ENCODE peak calls at places on chromosomes 12 and 14, in ten cellular contexts. H is left lung; J is activated naive CD8-positive, alpha-beta T cell treated with anti-CD3 and anti-CD28 coated beads, Interleukin-2, amount 50 U/mL, for 16 hours; L is left kidney; T is prostate gland; R is AG08395; N is EL; C is posterior cingulate gyrus; Z is Daoy; I is GM12864. O is an unnamed sample.

GRCh38 chr14:92987713-92988510 is 65.0 kb downstream of the CHGA start:
- DNase-seq in H (no peak), J (no peak), L (peak), T (no peak), R (no peak), N (no peak), C (no peak), Z (no peak), I (no peak), O (no peak)

GRCh38 chr14:38256358-38256840 is 506 bp upstream of the CLEC14A start:
- DNase-seq in H (no peak), J (no peak), L (peak), T (no peak), R (no peak), N (no peak), C (no peak), Z (peak), I (no peak), O (no peak)

GRCh38 chr14:26104686-26105085 is 493.1 kb downstream of the NOVA1 start:
- DNase-seq in H (no peak), J (no peak), L (no peak), T (no peak), R (no peak), N (no peak), C (no peak), Z (no peak), I (no peak), O (no peak)

GRCh38 chr14:91350483-91350812 is 67.2 kb downstream of the CCDC88C start:
- DNase-seq in H (no peak), J (no peak), L (no peak), T (no peak), R (no peak), N (no peak), C (no peak), Z (no peak), I (no peak), O (no peak)

GRCh38 chr12:92602476-92602875 is 100.3 kb upstream of the PLEKHG7 start:
- DNase-seq in H (no peak), J (no peak), L (no peak), T (no peak), R (peak), N (peak), C (no peak), Z (no peak), I (no peak), O (no peak)

GRCh38 chr12:69534389-69534822 is 50.9 kb upstream of the CCT2 start:
- DNase-seq in H (no peak), J (no peak), L (peak), T (no peak), R (peak), N (peak), C (peak), Z (peak), I (no peak), O (no peak)

GRCh38 chr12:13843841-13844240 is 137.6 kb downstream of the GRIN2B start:
- DNase-seq in H (no peak), J (no peak), L (no peak), T (no peak), R (no peak), N (no peak), C (no peak), Z (no peak), I (no peak), O (no peak)

GRCh38 chr12:31321565-31322228 is 4.3 kb downstream of the SINHCAF start:
- DNase-seq in H (no peak), J (no peak), L (no peak), T (no peak), R (no peak), N (peak), C (no peak), Z (peak), I (no peak), O (no peak)

GRCh38 chr14:75283162-75283883 is 4.7 kb downstream of the FOS start:
- DNase-seq in H (no peak), J (no peak), L (peak), T (no peak), R (no peak), N (no peak), C (no peak), Z (no peak), I (no peak), O (peak)

GRCh38 chr14:32512348-32512747 is 183.2 kb downstream of the AKAP6 start:
- DNase-seq in H (no peak), J (no peak), L (no peak), T (no peak), R (no peak), N (no peak), C (no peak), Z (no peak), I (no peak), O (no peak)

GRCh38 chr14:74014299-74014698 is 4.8 kb downstream of the ENTPD5 start:
- DNase-seq in H (no peak), J (no peak), L (no peak), T (no peak), R (no peak), N (peak), C (no peak), Z (no peak), I (no peak), O (no peak)

GRCh38 chr12:28602760-28603638 is 412.7 kb downstream of the CCDC91 start:
- DNase-seq in H (no peak), J (no peak), L (no peak), T (no peak), R (peak), N (no peak), C (no peak), Z (no peak), I (no peak), O (no peak)

GRCh38 chr14:100629696-100630095 is 42.5 kb upstream of the BEGAIN start:
- DNase-seq in H (peak), J (no peak), L (no peak), T (no peak), R (no peak), N (no peak), C (peak), Z (peak), I (no peak), O (no peak)

GRCh38 chr14:96085369-96085768 is 46.2 kb downstream of the C14orf132 start:
- DNase-seq in H (no peak), J (no peak), L (no peak), T (no peak), R (no peak), N (no peak), C (peak), Z (peak), I (no peak), O (no peak)

GRCh38 chr14:65352964-65353530 is 59.5 kb upstream of the FUT8 start:
- DNase-seq in H (no peak), J (no peak), L (no peak), T (no peak), R (no peak), N (peak), C (no peak), Z (peak), I (no peak), O (no peak)

GRCh38 chr12:26188132-26188531 is 7.2 kb upstream of the SSPN start:
- DNase-seq in H (no peak), J (no peak), L (no peak), T (no peak), R (peak), N (peak), C (no peak), Z (no peak), I (no peak), O (no peak)

GRCh38 chr14:67734675-67735074 is 33.0 kb downstream of the RDH12 start:
- DNase-seq in H (no peak), J (no peak), L (peak), T (no peak), R (no peak), N (peak), C (no peak), Z (peak), I (no peak), O (no peak)

GRCh38 chr12:28563926-28564325 is 373.7 kb downstream of the CCDC91 start:
- DNase-seq in H (no peak), J (no peak), L (no peak), T (no peak), R (peak), N (peak), C (no peak), Z (no peak), I (no peak), O (no peak)

GRCh38 chr14:89660183-89660582 is 243.2 kb upstream of the FOXN3 start:
- DNase-seq in H (no peak), J (no peak), L (peak), T (no peak), R (peak), N (peak), C (no peak), Z (no peak), I (no peak), O (no peak)

GRCh38 chr12:111304642-111305071 is 64.2 kb downstream of the PHETA1 start:
- DNase-seq in H (no peak), J (no peak), L (no peak), T (no peak), R (no peak), N (no peak), C (no peak), Z (peak), I (no peak), O (no peak)

GRCh38 chr14:104903990-104904389 is 20.7 kb upstream of the PLD4 start:
- DNase-seq in H (no peak), J (no peak), L (no peak), T (no peak), R (no peak), N (no peak), C (no peak), Z (no peak), I (no peak), O (no peak)

GRCh38 chr12:65643595-65644386 is 180.5 kb upstream of the HMGA2 start:
- DNase-seq in H (no peak), J (no peak), L (no peak), T (no peak), R (no peak), N (no peak), C (no peak), Z (no peak), I (no peak), O (no peak)

GRCh38 chr12:53182836-53183235 is 2.1 kb upstream of the CSAD start:
- DNase-seq in H (no peak), J (no peak), L (no peak), T (no peak), R (no peak), N (no peak), C (no peak), Z (no peak), I (no peak), O (no peak)

GRCh38 chr14:64971452-64971889 is 665 bp downstream of the RAB15 start:
- DNase-seq in H (no peak), J (no peak), L (no peak), T (no peak), R (no peak), N (no peak), C (no peak), Z (no peak), I (no peak), O (no peak)